ENCODE peak calls at places on chromosome 14, in five cellular contexts. V, W, N, P and C are unnamed samples.

GRCh38 chr14:92900660-92901059 is 22.3 kb upstream of the CHGA start:
- DNase-seq in W (no peak), N (no peak), V (no peak), P (no peak), C (no peak)

GRCh38 chr14:75470238-75470797 is 42.5 kb downstream of the JDP2 start:
- DNase-seq in N (no peak), V (no peak), W (no peak), P (no peak), C (no peak)

GRCh38 chr14:35534884-35535793 is 1.2 kb downstream of the INSM2 start:
- DNase-seq in W (peak; percentile 87), N (peak; percentile 78), P (peak; percentile 53), V (peak; percentile 69), C (peak; percentile 78)

GRCh38 chr14:78974691-78975090 is 804.5 kb downstream of the NRXN3 start:
- DNase-seq in V (peak; percentile 88), P (no peak), W (no peak), N (no peak), C (no peak)

GRCh38 chr14:34692348-34692747 is 22.0 kb downstream of the CFL2 start:
- DNase-seq in N (no peak), W (no peak), V (no peak), P (no peak), C (no peak)

GRCh38 chr14:50836515-50836914 is 5.6 kb upstream of the NIN start:
- DNase-seq in P (no peak), W (no peak), N (no peak), V (no peak), C (no peak)

GRCh38 chr14:63134801-63135200 is 69.4 kb upstream of the RHOJ start:
- DNase-seq in V (peak; percentile 15), W (peak; percentile 38), P (no peak), N (no peak), C (no peak)

GRCh38 chr14:97634786-97635185 is 837.6 kb downstream of the VRK1 start:
- DNase-seq in V (no peak), P (no peak), N (no peak), W (no peak), C (no peak)

GRCh38 chr14:25042362-25043299 is 7.3 kb downstream of the STXBP6 start:
- DNase-seq in W (peak; percentile 53), P (no peak), V (peak; percentile 8), N (no peak), C (no peak)

GRCh38 chr14:33120966-33121365 is 182.3 kb downstream of the NPAS3 start:
- DNase-seq in N (no peak), P (no peak), V (no peak), W (no peak), C (no peak)

GRCh38 chr14:39107624-39108023 is 4.6 kb upstream of the SEC23A start:
- DNase-seq in N (no peak), V (peak; percentile 43), P (no peak), W (peak; percentile 63), C (no peak)

GRCh38 chr14:90518941-90519256 is 122.1 kb downstream of the CALM1 start:
- DNase-seq in V (peak; percentile 44), N (no peak), P (no peak), W (peak; percentile 92), C (no peak)

GRCh38 chr14:37599527-37600368 is 4.3 kb downstream of the TTC6 start:
- DNase-seq in P (no peak), V (no peak), W (peak; percentile 87), N (peak; percentile 43), C (no peak)

GRCh38 chr14:103343164-103343879 is 9.3 kb downstream of the EIF5 start:
- DNase-seq in W (no peak), P (no peak), V (no peak), N (no peak), C (no peak)

GRCh38 chr14:103341250-103342129 is 7.5 kb downstream of the EIF5 start:
- DNase-seq in V (no peak), P (no peak), W (no peak), N (no peak), C (no peak)

GRCh38 chr14:103346286-103346685 is 12.2 kb downstream of the EIF5 start:
- DNase-seq in P (no peak), N (no peak), V (no peak), W (no peak), C (no peak)

GRCh38 chr14:103347091-103347815 is 13.2 kb downstream of the EIF5 start:
- DNase-seq in P (no peak), V (no peak), N (no peak), W (no peak), C (no peak)

GRCh38 chr14:103343905-103344797 is 10.1 kb downstream of the EIF5 start:
- DNase-seq in W (no peak), P (no peak), N (no peak), V (no peak), C (no peak)
- H3K36me3 ChIP-seq in W (peaks cover 39% of the 10 kb centered on the region), P (no peaks in the 10 kb centered on the region), N (peaks cover 30% of the 10 kb centered on the region), V (peaks cover 41% of the 10 kb centered on the region), C (no peaks in the 10 kb centered on the region)

GRCh38 chr14:99737451-99737951 is 53.4 kb downstream of the CYP46A1 start:
- DNase-seq in W (no peak), V (peak; percentile 79), N (peak; percentile 84), P (no peak), C (no peak)

GRCh38 chr14:99740411-99740810 is 52.8 kb upstream of the EML1 start:
- DNase-seq in V (no peak), W (no peak), P (no peak), N (peak; percentile 72), C (no peak)

GRCh38 chr14:99736600-99737371 is 52.7 kb downstream of the CYP46A1 start:
- DNase-seq in P (no peak), N (peak; percentile 68), W (no peak), V (no peak), C (no peak)

GRCh38 chr14:99735189-99736135 is 51.4 kb downstream of the CYP46A1 start:
- DNase-seq in P (no peak), N (peak; percentile 24), W (no peak), V (no peak), C (peak; percentile 23)

GRCh38 chr14:99737956-99738667 is 54.0 kb downstream of the CYP46A1 start:
- DNase-seq in N (peak; percentile 57), P (no peak), V (peak; percentile 44), W (no peak), C (peak; percentile 19)
- H3K36me3 ChIP-seq in N (no peaks in the 10 kb centered on the region), P (no peaks in the 10 kb centered on the region), V (no peaks in the 10 kb centered on the region), W (no peaks in the 10 kb centered on the region), C (no peaks in the 10 kb centered on the region)

GRCh38 chr14:58607571-58608317 is 30.0 kb upstream of the DACT1 start:
- DNase-seq in W (no peak), V (no peak), P (no peak), N (no peak), C (no peak)

GRCh38 chr14:58605465-58605864 is 32.3 kb upstream of the DACT1 start:
- DNase-seq in V (no peak), P (no peak), W (no peak), N (no peak), C (no peak)

GRCh38 chr14:58607131-58607531 is 30.6 kb upstream of the DACT1 start:
- DNase-seq in N (no peak), P (no peak), V (no peak), W (no peak), C (no peak)
- H3K36me3 ChIP-seq in N (no peaks in the 10 kb centered on the region), P (no peaks in the 10 kb centered on the region), V (no peaks in the 10 kb centered on the region), W (no peaks in the 10 kb centered on the region), C (no peaks in the 10 kb centered on the region)

GRCh38 chr14:104707629-104708595 is 16.1 kb upstream of the ADSS1 start:
- DNase-seq in W (peak; percentile 83), N (no peak), V (no peak), P (no peak), C (no peak)

GRCh38 chr14:104705340-104706047 is 16.1 kb downstream of the INF2 start:
- DNase-seq in N (no peak), W (no peak), V (no peak), P (no peak), C (no peak)

GRCh38 chr14:104708606-104709268 is 15.3 kb upstream of the ADSS1 start:
- DNase-seq in N (peak; percentile 84), P (peak; percentile 74), V (peak; percentile 61), W (peak; percentile 100), C (peak; percentile 72)

GRCh38 chr14:104709387-104710019 is 14.5 kb upstream of the ADSS1 start:
- DNase-seq in V (no peak), W (no peak), P (no peak), N (no peak), C (no peak)

GRCh38 chr14:104706733-104707628 is 17.0 kb upstream of the ADSS1 start:
- DNase-seq in N (no peak), W (peak; percentile 87), V (no peak), P (no peak), C (no peak)
- H3K36me3 ChIP-seq in N (peaks cover 28% of the 10 kb centered on the region), W (peaks cover 18% of the 10 kb centered on the region), V (peaks cover 8% of the 10 kb centered on the region), P (no peaks in the 10 kb centered on the region), C (no peaks in the 10 kb centered on the region)

GRCh38 chr14:51999084-51999483 is 9.7 kb downstream of the RTRAF start:
- DNase-seq in V (no peak), P (no peak), N (no peak), W (no peak), C (no peak)
- H3K36me3 ChIP-seq in V (peaks cover 28% of the 10 kb centered on the region), P (no peaks in the 10 kb centered on the region), N (peaks cover 7% of the 10 kb centered on the region), W (peaks cover 20% of the 10 kb centered on the region), C (no peaks in the 10 kb centered on the region)

GRCh38 chr14:104316121-104316722 is 177.8 kb downstream of the KIF26A start:
- DNase-seq in P (no peak), N (peak; percentile 44), V (no peak), W (peak; percentile 28), C (no peak)
- H3K36me3 ChIP-seq in P (no peaks in the 10 kb centered on the region), N (no peaks in the 10 kb centered on the region), V (no peaks in the 10 kb centered on the region), W (no peaks in the 10 kb centered on the region), C (no peaks in the 10 kb centered on the region)